ENCODE peak calls at places on chromosomes 5 and 9, in five cellular contexts. N, Q, B, T and O are unnamed samples.
A peak's percentile ranks its signal among the peaks of the same experiment; 100 is the strongest.

GRCh38 chr5:19334278-19334677 is 653.7 kb downstream of the CDH18 start:
- DNase-seq in B (no peak), N (no peak), Q (no peak), T (no peak), O (no peak)

GRCh38 chr9:132169672-132170392 is 8.0 kb downstream of the NTNG2 start:
- DNase-seq in N (peak; percentile 59), Q (peak; percentile 66), T (peak; percentile 56), B (peak; percentile 29), O (peak; percentile 53)

GRCh38 chr5:9523090-9523813 is 22.6 kb downstream of the SEMA5A start:
- DNase-seq in Q (no peak), N (no peak), B (no peak), T (no peak), O (no peak)

GRCh38 chr5:153896701-153897100 is 142.0 kb downstream of the FAM114A2 start:
- DNase-seq in T (no peak), Q (no peak), N (no peak), B (no peak), O (no peak)

GRCh38 chr5:125357660-125358059 is 611.2 kb upstream of the ZNF608 start:
- DNase-seq in N (no peak), T (no peak), Q (no peak), B (no peak), O (no peak)

GRCh38 chr9:109868222-109868621 is 88.2 kb downstream of the PALM2AKAP2 start:
- DNase-seq in T (no peak), N (no peak), Q (no peak), B (no peak), O (no peak)

GRCh38 chr9:4334439-4334838 is 34.6 kb upstream of the GLIS3 start:
- DNase-seq in N (peak; percentile 83), B (peak; percentile 35), T (peak; percentile 87), Q (peak; percentile 79), O (peak; percentile 68)

GRCh38 chr5:86797677-86798076 is 179.9 kb downstream of the COX7C start:
- DNase-seq in Q (no peak), N (no peak), T (no peak), B (no peak), O (no peak)

GRCh38 chr9:88533951-88534455 is 975 bp upstream of the NXNL2 start:
- DNase-seq in Q (peak; percentile 88), B (no peak), T (peak; percentile 47), N (peak; percentile 30), O (peak; percentile 26)

GRCh38 chr5:17381926-17382325 is 116.1 kb upstream of the TAF11L2 start:
- DNase-seq in T (no peak), Q (no peak), B (no peak), N (no peak), O (peak; percentile 46)

GRCh38 chr5:17189381-17190036 is 27.9 kb upstream of the BASP1 start:
- DNase-seq in T (peak; percentile 73), B (peak; percentile 85), N (peak; percentile 87), Q (peak; percentile 83), O (peak; percentile 39)

GRCh38 chr5:17807069-17807468 is 172.8 kb downstream of the TAF11L14 start:
- DNase-seq in B (no peak), N (no peak), T (no peak), Q (no peak), O (no peak)

GRCh38 chr5:133460172-133460758 is 152.1 kb downstream of the FSTL4 start:
- DNase-seq in Q (peak; percentile 29), N (no peak), T (peak; percentile 53), B (peak; percentile 19), O (no peak)

GRCh38 chr5:16489322-16489791 is 23.8 kb upstream of the ZNF622 start:
- DNase-seq in Q (peak; percentile 47), B (peak; percentile 21), T (no peak), N (no peak), O (no peak)

GRCh38 chr9:27483576-27483975 is 40.5 kb upstream of the IFNK start:
- DNase-seq in Q (no peak), N (no peak), T (no peak), B (no peak), O (no peak)

GRCh38 chr5:103849934-103850333 is 287.3 kb upstream of the NUDT12 start:
- DNase-seq in T (no peak), Q (peak; percentile 76), B (peak; percentile 73), N (no peak), O (no peak)

GRCh38 chr9:95458666-95459065 is 58.1 kb downstream of the PTCH1 start:
- DNase-seq in N (no peak), Q (no peak), B (no peak), T (no peak), O (peak; percentile 27)

GRCh38 chr9:83511051-83511450 is 27.1 kb downstream of the FRMD3 start:
- DNase-seq in Q (no peak), B (no peak), T (no peak), N (no peak), O (no peak)

GRCh38 chr9:112911736-112912135 is 21.1 kb upstream of the SLC46A2 start:
- DNase-seq in N (no peak), Q (no peak), B (no peak), T (no peak), O (no peak)

GRCh38 chr5:7850533-7851239 is at the start of gene CFAP90:
- DNase-seq in N (peak; percentile 62), B (no peak), Q (peak; percentile 43), T (peak; percentile 64), O (peak; percentile 35)

GRCh38 chr5:139877129-139877597 is 81.6 kb downstream of the PSD2 start:
- DNase-seq in N (no peak), T (no peak), Q (no peak), B (peak; percentile 71), O (no peak)

GRCh38 chr5:149185067-149185466 is 43.8 kb downstream of the ABLIM3 start:
- DNase-seq in Q (no peak), T (no peak), N (no peak), B (no peak), O (no peak)

GRCh38 chr5:9284781-9285307 is 261.0 kb downstream of the SEMA5A start:
- DNase-seq in B (no peak), T (no peak), N (no peak), Q (no peak), O (no peak)

GRCh38 chr5:157143127-157143959 is 678 bp upstream of the MED7 start:
- DNase-seq in T (peak; percentile 52), Q (peak; percentile 40), N (peak; percentile 38), B (no peak), O (peak; percentile 37)

GRCh38 chr5:157137691-157138090 is 5.0 kb downstream of the MED7 start:
- DNase-seq in B (no peak), N (no peak), T (no peak), Q (no peak), O (no peak)

DNA sequence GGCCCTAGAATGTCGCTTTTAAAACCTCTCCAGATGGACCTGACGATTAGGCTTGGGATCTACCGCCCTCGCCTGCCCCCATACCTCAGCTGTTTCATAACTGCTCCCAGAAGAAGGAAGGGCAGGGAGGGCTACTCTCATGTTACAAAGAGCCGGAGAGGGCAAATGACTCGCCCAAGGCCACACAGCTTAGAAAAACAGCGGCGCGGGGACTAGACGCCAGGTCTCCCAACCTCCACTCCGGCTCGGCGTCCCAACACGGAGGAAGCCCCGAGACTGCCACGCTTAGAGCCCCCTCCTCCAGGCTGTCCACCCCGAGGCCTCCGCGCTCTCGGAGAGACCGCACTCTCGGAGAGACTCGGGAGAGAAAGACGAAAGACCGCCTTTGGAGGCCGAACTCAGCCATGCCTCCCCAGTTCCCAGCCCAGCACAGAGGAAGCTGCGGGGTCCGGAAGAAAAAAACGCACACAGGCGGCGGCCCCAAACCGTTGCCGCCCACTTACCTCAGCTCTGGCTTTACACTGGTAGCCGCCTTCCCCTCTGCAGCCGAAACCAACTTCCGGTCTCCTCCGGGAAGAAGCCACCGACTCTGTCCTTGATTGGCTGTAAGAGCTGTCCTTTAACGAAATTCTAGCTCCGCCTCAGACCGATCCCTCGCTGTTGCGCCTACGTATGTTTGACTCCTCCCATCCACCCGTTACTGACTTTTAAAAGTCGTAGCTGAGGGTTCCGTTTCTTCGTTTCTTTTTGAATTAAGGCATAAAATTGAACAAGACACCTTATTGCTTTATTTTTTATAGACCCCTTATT is at the start of gene MED7:
- DNase-seq in N (peak; percentile 93), T (peak; percentile 96), B (peak; percentile 99), Q (peak; percentile 99), O (peak; percentile 98)
- TF ChIP-seq POLR2A in N (no peak), T (peak; percentile 85), B (peak; percentile 87), Q (peak; percentile 65), O (peak; percentile 94)

DNA sequence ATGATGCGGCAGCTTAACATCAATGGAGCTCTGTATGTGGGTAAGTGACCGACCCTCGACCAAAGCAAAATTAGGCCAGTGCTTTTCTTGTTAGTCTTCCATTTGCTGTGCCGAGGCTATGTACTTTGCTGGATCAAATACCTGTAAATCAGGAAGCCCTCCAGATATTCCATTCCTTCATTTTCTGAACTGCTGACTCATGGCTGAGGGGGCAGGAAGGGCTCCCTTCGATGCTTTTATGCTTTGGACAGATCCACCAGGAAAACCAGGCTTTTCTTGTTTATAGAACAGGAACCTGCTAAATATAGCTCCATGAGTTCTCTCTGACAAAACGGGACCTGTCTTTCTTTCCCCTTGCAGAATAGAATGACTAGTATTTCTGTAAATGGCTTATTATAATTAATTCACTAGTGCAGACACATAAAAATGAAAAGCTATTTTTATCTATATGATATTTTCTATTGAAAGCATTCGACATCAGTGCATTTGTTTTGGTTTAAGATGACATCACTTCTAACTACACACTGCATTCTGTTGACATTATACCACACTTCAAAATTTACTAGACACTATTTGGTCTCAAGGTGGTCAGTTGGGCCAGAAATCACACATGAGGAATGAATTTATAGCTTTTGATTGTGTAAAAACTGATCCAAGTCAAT is 93.3 kb downstream of the LIFR start:
- DNase-seq in Q (no peak), N (no peak), B (no peak), T (no peak), O (no peak)
- H3K4me1 ChIP-seq in Q (peaks cover 53% of the 10 kb centered on the region), N (peaks cover 41% of the 10 kb centered on the region), B (peaks cover 60% of the 10 kb centered on the region), T (no peaks in the 10 kb centered on the region), O (no peaks in the 10 kb centered on the region)

GRCh38 chr5:78507531-78507930 is 141.0 kb downstream of the LHFPL2 start:
- DNase-seq in Q (no peak), N (no peak), B (no peak), T (no peak), O (no peak)

GRCh38 chr5:78503958-78504357 is 143.5 kb downstream of the SCAMP1 start:
- DNase-seq in Q (no peak), N (no peak), T (no peak), B (no peak), O (no peak)

GRCh38 chr5:78506296-78507049 is 142.1 kb downstream of the LHFPL2 start:
- DNase-seq in B (no peak), Q (no peak), N (no peak), T (no peak), O (no peak)

GRCh38 chr5:78504726-78505431 is 143.7 kb downstream of the LHFPL2 start:
- DNase-seq in B (peak; percentile 38), T (no peak), N (peak; percentile 71), Q (peak; percentile 47), O (peak; percentile 96)

GRCh38 chr5:78505860-78506259 is 142.7 kb downstream of the LHFPL2 start:
- DNase-seq in B (no peak), N (no peak), T (no peak), Q (no peak), O (no peak)
- H3K27ac ChIP-seq in B (no peak overlapping the region), N (peak overlapping the region; percentile 61), T (no peak overlapping the region), Q (no peak overlapping the region), O (no peak overlapping the region)

GRCh38 chr9:98018347-98018746 is 35.2 kb downstream of the ANP32B start:
- DNase-seq in Q (no peak), T (no peak), N (no peak), B (no peak), O (no peak)

GRCh38 chr9:98016137-98016680 is 33.1 kb downstream of the ANP32B start:
- DNase-seq in T (no peak), N (no peak), B (no peak), Q (no peak), O (no peak)

GRCh38 chr9:98019098-98019497 is 36.0 kb downstream of the ANP32B start:
- DNase-seq in Q (no peak), N (peak; percentile 9), B (no peak), T (no peak), O (no peak)

GRCh38 chr9:98020471-98021145 is 35.9 kb upstream of the NANS start:
- DNase-seq in T (no peak), N (peak; percentile 17), B (no peak), Q (no peak), O (no peak)

GRCh38 chr9:98017306-98017705 is 34.2 kb downstream of the ANP32B start:
- DNase-seq in Q (no peak), B (no peak), T (no peak), N (no peak), O (no peak)
- TF ChIP-seq POLR2A in Q (no peak), B (no peak), T (no peak), N (no peak), O (no peak)